ENCODE peak calls at places on chromosomes 7 and 10, in five cellular contexts. F, S, J, T and Z are unnamed samples.

GRCh38 chr7:16034353-16034752 is 347.9 kb upstream of the MEOX2 start:
- DNase-seq in S (no peak), T (peak), J (no peak), F (no peak), Z (no peak)

GRCh38 chr10:104103956-104104355 is 18.0 kb upstream of the SFR1 start:
- DNase-seq in J (no peak), S (no peak), F (no peak), T (no peak), Z (no peak)

GRCh38 chr7:134593530-134594392 is 44.9 kb downstream of the AKR1B15 start:
- DNase-seq in J (no peak), T (peak), F (no peak), S (no peak), Z (no peak)

GRCh38 chr10:30378607-30379006 is 29.5 kb upstream of the MTPAP start:
- DNase-seq in J (no peak), F (peak), T (no peak), S (no peak), Z (no peak)

GRCh38 chr7:35329026-35329425 is 75.1 kb upstream of the TBX20 start:
- DNase-seq in S (no peak), J (no peak), F (no peak), T (no peak), Z (no peak)

GRCh38 chr10:89390875-89391576 is 1.4 kb upstream of the IFIT1 start:
- DNase-seq in S (no peak), F (no peak), J (no peak), T (no peak), Z (no peak)

GRCh38 chr10:10017716-10018115 is 1000.0 kb upstream of the CELF2 start:
- DNase-seq in F (no peak), T (no peak), J (no peak), S (no peak), Z (no peak)

GRCh38 chr7:127674361-127674760 is 22.4 kb downstream of the SND1 start:
- DNase-seq in F (no peak), S (no peak), T (no peak), J (no peak), Z (no peak)

GRCh38 chr10:12351447-12351846 is 2.1 kb downstream of the CAMK1D start:
- DNase-seq in F (peak), S (no peak), T (no peak), J (no peak), Z (no peak)

GRCh38 chr10:28408237-28408777 is 105.4 kb upstream of the MPP7 start:
- DNase-seq in T (no peak), J (no peak), S (no peak), F (no peak), Z (no peak)